ENCODE peak calls at places on chromosomes 12 and 14, in four cellular contexts. One of them, this sample, is unnamed. For H3K4me1, the result is how much of the 10 kb centered on the place peaks cover.

GRCh38 chr12:12333980-12334709 is 15.9 kb downstream of the MANSC1 start:
- DNase-seq in mesendoderm: peak
- DNase-seq in Peyer's patch: peak
- DNase-seq in CD4-positive, alpha-beta memory T cell: peak
- DNase-seq in this sample: no peak

GRCh38 chr14:103334644-103335603 is 887 bp downstream of the EIF5 start:
- DNase-seq in mesendoderm: peak
- DNase-seq in Peyer's patch: peak
- DNase-seq in CD4-positive, alpha-beta memory T cell: peak
- DNase-seq in this sample: no peak

GRCh38 chr12:95368931-95369330 is 105.0 kb upstream of the METAP2 start:
- DNase-seq in mesendoderm: no peak
- DNase-seq in Peyer's patch: no peak
- DNase-seq in CD4-positive, alpha-beta memory T cell: no peak
- DNase-seq in this sample: no peak

GRCh38 chr14:20866963-20867362 is 24.2 kb upstream of the RNASE3 start:
- DNase-seq in mesendoderm: peak
- DNase-seq in Peyer's patch: no peak
- DNase-seq in CD4-positive, alpha-beta memory T cell: no peak
- DNase-seq in this sample: no peak

GRCh38 chr14:89429206-89430091 is 12.4 kb upstream of the FOXN3 start:
- DNase-seq in mesendoderm: no peak
- DNase-seq in Peyer's patch: peak
- DNase-seq in CD4-positive, alpha-beta memory T cell: no peak
- DNase-seq in this sample: no peak

GRCh38 chr14:77347746-77348145 is 26.9 kb downstream of the GSTZ1 start:
- DNase-seq in mesendoderm: no peak
- DNase-seq in Peyer's patch: no peak
- DNase-seq in CD4-positive, alpha-beta memory T cell: no peak
- DNase-seq in this sample: no peak

GRCh38 chr14:101603096-101603495 is 41.8 kb downstream of the DIO3 start:
- DNase-seq in mesendoderm: no peak
- DNase-seq in Peyer's patch: no peak
- DNase-seq in CD4-positive, alpha-beta memory T cell: no peak
- DNase-seq in this sample: no peak

GRCh38 chr12:120474092-120474960 is 4.8 kb upstream of the SRSF9 start:
- DNase-seq in mesendoderm: peak
- DNase-seq in Peyer's patch: no peak
- DNase-seq in CD4-positive, alpha-beta memory T cell: no peak
- DNase-seq in this sample: no peak

GRCh38 chr14:75059642-75060041 is 4.2 kb downstream of the ACYP1 start:
- DNase-seq in mesendoderm: no peak
- DNase-seq in Peyer's patch: no peak
- DNase-seq in CD4-positive, alpha-beta memory T cell: no peak
- DNase-seq in this sample: no peak

GRCh38 chr14:90398315-90398811 is 1.5 kb downstream of the CALM1 start:
- DNase-seq in mesendoderm: peak
- DNase-seq in Peyer's patch: peak
- DNase-seq in CD4-positive, alpha-beta memory T cell: peak
- DNase-seq in this sample: no peak

GRCh38 chr12:46553266-46553665 is 180.7 kb upstream of the SLC38A2 start:
- DNase-seq in mesendoderm: peak
- DNase-seq in Peyer's patch: no peak
- DNase-seq in CD4-positive, alpha-beta memory T cell: no peak
- DNase-seq in this sample: no peak

GRCh38 chr14:77230914-77231313 is 40.1 kb downstream of the NGB start:
- DNase-seq in mesendoderm: no peak
- DNase-seq in Peyer's patch: no peak
- DNase-seq in CD4-positive, alpha-beta memory T cell: no peak
- DNase-seq in this sample: no peak

GRCh38 chr14:93073833-93074769 is 41.6 kb downstream of the ITPK1 start:
- DNase-seq in mesendoderm: no peak
- DNase-seq in Peyer's patch: peak
- DNase-seq in CD4-positive, alpha-beta memory T cell: no peak
- DNase-seq in this sample: no peak

GRCh38 chr12:89650239-89650638 is 58.4 kb downstream of the ATP2B1 start:
- DNase-seq in mesendoderm: no peak
- DNase-seq in Peyer's patch: no peak
- DNase-seq in CD4-positive, alpha-beta memory T cell: no peak
- DNase-seq in this sample: no peak

GRCh38 chr14:23861666-23862065 is 91.9 kb upstream of the DHRS4 start:
- DNase-seq in mesendoderm: peak
- DNase-seq in Peyer's patch: no peak
- DNase-seq in CD4-positive, alpha-beta memory T cell: no peak
- DNase-seq in this sample: no peak

GRCh38 chr14:96098309-96098998 is 59.3 kb downstream of the C14orf132 start:
- DNase-seq in mesendoderm: peak
- DNase-seq in Peyer's patch: peak
- DNase-seq in CD4-positive, alpha-beta memory T cell: no peak
- DNase-seq in this sample: peak

GRCh38 chr14:91897121-91897701 is 29.9 kb upstream of the TC2N start:
- DNase-seq in mesendoderm: peak
- DNase-seq in Peyer's patch: no peak
- DNase-seq in CD4-positive, alpha-beta memory T cell: no peak
- DNase-seq in this sample: peak

GRCh38 chr12:108307006-108307405 is 32.1 kb downstream of the CMKLR1 start:
- DNase-seq in mesendoderm: no peak
- DNase-seq in Peyer's patch: no peak
- DNase-seq in CD4-positive, alpha-beta memory T cell: no peak
- DNase-seq in this sample: no peak

GRCh38 chr12:90940872-90941499 is 14.0 kb downstream of the CCER1 start:
- DNase-seq in mesendoderm: peak
- DNase-seq in Peyer's patch: no peak
- DNase-seq in CD4-positive, alpha-beta memory T cell: peak
- DNase-seq in this sample: no peak

DNA sequence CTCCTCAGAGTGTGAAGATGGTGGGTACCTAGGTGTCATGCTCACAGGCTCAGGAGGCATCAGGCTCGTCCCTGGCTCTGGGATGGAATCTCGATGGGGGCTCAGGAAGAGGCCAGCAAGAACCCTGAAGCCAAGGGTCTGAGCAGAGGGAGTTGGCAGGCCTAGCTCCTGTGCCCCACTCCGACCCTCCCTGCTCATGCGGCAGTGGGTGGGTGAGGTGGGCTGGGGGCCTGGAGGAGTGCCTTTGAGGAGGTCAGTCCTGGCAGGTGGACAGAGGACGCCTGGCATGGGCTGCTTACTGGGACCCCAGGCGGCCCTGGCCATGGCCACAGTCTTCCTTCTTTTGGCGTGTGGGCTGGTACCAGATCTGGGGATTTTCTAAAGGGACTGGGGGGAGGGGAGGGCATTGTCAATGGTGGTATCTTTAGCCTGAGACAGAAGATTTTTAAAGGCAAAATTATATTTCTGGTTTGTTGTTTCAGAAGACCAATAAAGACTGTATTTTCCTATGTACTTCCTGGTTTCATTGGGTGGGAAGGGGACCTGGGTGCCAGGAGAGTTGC is 16.0 kb downstream of the LRTM2 start:
- DNase-seq in mesendoderm: no peak
- DNase-seq in Peyer's patch: no peak
- DNase-seq in CD4-positive, alpha-beta memory T cell: no peak
- DNase-seq in this sample: no peak
- H3K4me1 ChIP-seq in mesendoderm: under half
- H3K4me1 ChIP-seq in Peyer's patch: under half
- H3K4me1 ChIP-seq in CD4-positive, alpha-beta memory T cell: under half
- H3K4me1 ChIP-seq in this sample: under half

GRCh38 chr12:42145552-42146215 is 1.0 kb upstream of the GXYLT1 start:
- DNase-seq in mesendoderm: peak
- DNase-seq in Peyer's patch: no peak
- DNase-seq in CD4-positive, alpha-beta memory T cell: no peak
- DNase-seq in this sample: no peak

GRCh38 chr12:42144174-42144423 is 575 bp downstream of the GXYLT1 start:
- DNase-seq in mesendoderm: peak
- DNase-seq in Peyer's patch: no peak
- DNase-seq in CD4-positive, alpha-beta memory T cell: no peak
- DNase-seq in this sample: no peak

GRCh38 chr12:42143401-42144173 is 1.1 kb downstream of the GXYLT1 start:
- DNase-seq in mesendoderm: peak
- DNase-seq in Peyer's patch: no peak
- DNase-seq in CD4-positive, alpha-beta memory T cell: peak
- DNase-seq in this sample: no peak

GRCh38 chr12:42144424-42145196 is at the start of gene GXYLT1:
- DNase-seq in mesendoderm: peak
- DNase-seq in Peyer's patch: peak
- DNase-seq in CD4-positive, alpha-beta memory T cell: peak
- DNase-seq in this sample: peak

GRCh38 chr12:42145197-42145549 is 499 bp upstream of the GXYLT1 start:
- DNase-seq in mesendoderm: peak
- DNase-seq in Peyer's patch: no peak
- DNase-seq in CD4-positive, alpha-beta memory T cell: no peak
- DNase-seq in this sample: no peak
- H3K4me1 ChIP-seq in mesendoderm: under half
- H3K4me1 ChIP-seq in Peyer's patch: under half
- H3K4me1 ChIP-seq in CD4-positive, alpha-beta memory T cell: under half
- H3K4me1 ChIP-seq in this sample: under half

GRCh38 chr12:26195250-26195640 is at the start of gene SSPN:
- DNase-seq in mesendoderm: no peak
- DNase-seq in Peyer's patch: peak
- DNase-seq in CD4-positive, alpha-beta memory T cell: no peak
- DNase-seq in this sample: no peak
- H3K4me1 ChIP-seq in mesendoderm: under half
- H3K4me1 ChIP-seq in Peyer's patch: under half
- H3K4me1 ChIP-seq in CD4-positive, alpha-beta memory T cell: under half
- H3K4me1 ChIP-seq in this sample: under half

DNA sequence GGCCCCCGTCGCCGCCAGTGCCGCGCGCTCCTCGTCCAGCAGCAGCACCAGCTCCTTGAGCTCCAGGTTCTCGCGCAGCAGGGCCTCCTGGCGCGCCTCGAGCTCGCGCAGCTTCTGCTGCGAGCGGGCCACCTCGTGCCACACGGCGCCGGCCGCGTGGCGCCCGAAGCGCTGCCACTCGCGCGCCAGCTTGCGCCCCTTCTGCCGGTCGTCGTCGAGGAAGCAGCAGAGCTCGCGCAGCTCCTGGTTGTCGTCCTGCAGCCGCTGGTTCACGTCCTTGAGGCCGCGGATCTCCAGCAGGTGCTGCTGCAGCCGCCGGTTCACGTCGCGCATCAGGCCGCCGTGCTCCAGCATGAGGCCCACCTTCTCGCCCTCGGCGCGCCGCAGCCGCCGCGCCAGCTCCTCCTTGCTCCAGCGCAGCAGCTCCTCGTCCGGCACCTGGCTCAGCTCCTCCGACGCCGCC is 505 bp downstream of the CCDC85C start:
- DNase-seq in mesendoderm: peak
- DNase-seq in Peyer's patch: peak
- DNase-seq in CD4-positive, alpha-beta memory T cell: peak
- DNase-seq in this sample: no peak
- H3K4me1 ChIP-seq in mesendoderm: under half
- H3K4me1 ChIP-seq in Peyer's patch: under half
- H3K4me1 ChIP-seq in CD4-positive, alpha-beta memory T cell: under half
- H3K4me1 ChIP-seq in this sample: under half

GRCh38 chr14:106666341-106666740 is 1140.0 kb downstream of the TMEM121 start:
- DNase-seq in mesendoderm: no peak
- DNase-seq in Peyer's patch: no peak
- DNase-seq in CD4-positive, alpha-beta memory T cell: no peak
- DNase-seq in this sample: no peak
- H3K4me1 ChIP-seq in mesendoderm: under half
- H3K4me1 ChIP-seq in Peyer's patch: under half
- H3K4me1 ChIP-seq in CD4-positive, alpha-beta memory T cell: under half
- H3K4me1 ChIP-seq in this sample: under half

GRCh38 chr12:93199831-93200236 is 177.9 kb upstream of the NUDT4 start:
- DNase-seq in mesendoderm: peak
- DNase-seq in Peyer's patch: no peak
- DNase-seq in CD4-positive, alpha-beta memory T cell: no peak
- DNase-seq in this sample: no peak

GRCh38 chr12:93200291-93200917 is 177.3 kb upstream of the NUDT4 start:
- DNase-seq in mesendoderm: no peak
- DNase-seq in Peyer's patch: no peak
- DNase-seq in CD4-positive, alpha-beta memory T cell: no peak
- DNase-seq in this sample: no peak

GRCh38 chr12:93198086-93198485 is 179.6 kb upstream of the NUDT4 start:
- DNase-seq in mesendoderm: no peak
- DNase-seq in Peyer's patch: peak
- DNase-seq in CD4-positive, alpha-beta memory T cell: no peak
- DNase-seq in this sample: no peak

GRCh38 chr12:93195511-93195910 is 182.2 kb upstream of the NUDT4 start:
- DNase-seq in mesendoderm: no peak
- DNase-seq in Peyer's patch: no peak
- DNase-seq in CD4-positive, alpha-beta memory T cell: no peak
- DNase-seq in this sample: no peak

DNA sequence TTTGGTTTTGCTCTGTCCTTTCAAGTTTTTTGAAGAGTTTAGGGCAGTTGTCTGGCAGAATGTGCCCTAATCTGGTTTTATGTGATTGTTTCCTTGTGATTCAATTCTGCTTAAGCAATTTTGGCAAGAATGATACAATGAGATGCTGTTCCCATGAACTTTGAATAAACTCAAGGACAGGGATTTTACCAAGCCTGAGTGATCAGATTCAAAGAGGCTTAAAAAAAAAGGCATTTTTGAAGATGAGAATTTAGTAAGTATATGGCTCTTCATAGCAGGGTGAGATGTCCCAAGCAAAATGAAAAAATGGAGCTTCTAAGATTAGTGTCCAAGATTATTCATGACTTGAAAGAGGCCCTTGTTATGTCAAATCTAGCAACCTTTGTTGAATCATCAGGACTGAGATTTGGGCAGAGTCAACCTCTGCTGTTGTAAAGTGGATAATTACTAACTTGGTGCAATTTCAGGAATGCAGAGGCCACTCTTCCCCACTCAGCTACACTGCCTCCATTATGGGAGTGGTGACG is 180.6 kb upstream of the NUDT4 start:
- DNase-seq in mesendoderm: no peak
- DNase-seq in Peyer's patch: no peak
- DNase-seq in CD4-positive, alpha-beta memory T cell: no peak
- DNase-seq in this sample: no peak
- H3K4me1 ChIP-seq in mesendoderm: under half
- H3K4me1 ChIP-seq in Peyer's patch: under half
- H3K4me1 ChIP-seq in CD4-positive, alpha-beta memory T cell: under half
- H3K4me1 ChIP-seq in this sample: under half

GRCh38 chr14:105015242-105015641 is 5.6 kb downstream of the CDCA4 start:
- DNase-seq in mesendoderm: peak
- DNase-seq in Peyer's patch: no peak
- DNase-seq in CD4-positive, alpha-beta memory T cell: peak
- DNase-seq in this sample: no peak

GRCh38 chr14:105014631-105015030 is 6.3 kb downstream of the CDCA4 start:
- DNase-seq in mesendoderm: no peak
- DNase-seq in Peyer's patch: no peak
- DNase-seq in CD4-positive, alpha-beta memory T cell: no peak
- DNase-seq in this sample: no peak

GRCh38 chr14:105014032-105014431 is 6.9 kb downstream of the CDCA4 start:
- DNase-seq in mesendoderm: no peak
- DNase-seq in Peyer's patch: no peak
- DNase-seq in CD4-positive, alpha-beta memory T cell: no peak
- DNase-seq in this sample: no peak

GRCh38 chr14:105018414-105018813 is 2.5 kb downstream of the CDCA4 start:
- DNase-seq in mesendoderm: no peak
- DNase-seq in Peyer's patch: no peak
- DNase-seq in CD4-positive, alpha-beta memory T cell: no peak
- DNase-seq in this sample: no peak

GRCh38 chr14:105015905-105016304 is 5.0 kb downstream of the CDCA4 start:
- DNase-seq in mesendoderm: no peak
- DNase-seq in Peyer's patch: no peak
- DNase-seq in CD4-positive, alpha-beta memory T cell: no peak
- DNase-seq in this sample: no peak
- H3K4me1 ChIP-seq in mesendoderm: under half
- H3K4me1 ChIP-seq in Peyer's patch: under half
- H3K4me1 ChIP-seq in CD4-positive, alpha-beta memory T cell: half or more
- H3K4me1 ChIP-seq in this sample: under half

GRCh38 chr12:131123817-131124216 is 170.1 kb downstream of the ADGRD1 start:
- DNase-seq in mesendoderm: no peak
- DNase-seq in Peyer's patch: peak
- DNase-seq in CD4-positive, alpha-beta memory T cell: no peak
- DNase-seq in this sample: no peak
- H3K4me1 ChIP-seq in mesendoderm: under half
- H3K4me1 ChIP-seq in Peyer's patch: under half
- H3K4me1 ChIP-seq in CD4-positive, alpha-beta memory T cell: under half
- H3K4me1 ChIP-seq in this sample: under half